ENCODE peak calls at places on chromosomes 5 and 9, in eight cellular contexts. A is CD4-positive, alpha-beta T cell; B is left cardiac atrium; I is activated naive CD8-positive, alpha-beta T cell treated with anti-CD3 and anti-CD28 coated beads, Interleukin-2, amount 50 U/mL, for 24 hours; Y is T-cell; V is iris pigment epithelial cell; X is GM20000; U is stromal cell of bone marrow. E is an unnamed sample.

GRCh38 chr5:65329266-65329665 is 152.5 kb downstream of the ADAMTS6 start:
- DNase-seq in Y (no peak), B (no peak), X (no peak), A (no peak), I (no peak), U (peak; percentile 28), V (peak; percentile 73), E (no peak)

GRCh38 chr5:109962882-109963603 is 273.3 kb downstream of the MAN2A1 start:
- DNase-seq in B (no peak), A (no peak), Y (no peak), I (no peak), X (no peak), V (no peak), U (no peak), E (no peak)

GRCh38 chr5:58459276-58459859 is 518 bp downstream of the PLK2 start:
- DNase-seq in U (no peak), B (peak; percentile 40), A (peak; percentile 11), Y (peak; percentile 26), V (peak; percentile 50), I (peak; percentile 19), X (peak; percentile 7), E (no peak)

GRCh38 chr9:37693265-37693664 is 42.5 kb downstream of the FRMPD1 start:
- DNase-seq in U (no peak), I (no peak), Y (no peak), V (peak; percentile 5), A (no peak), B (no peak), X (no peak), E (no peak)

GRCh38 chr5:1265026-1265425 is 29.8 kb downstream of the TERT start:
- DNase-seq in Y (no peak), V (no peak), I (no peak), A (no peak), U (no peak), X (no peak), B (no peak), E (no peak)

GRCh38 chr5:106640511-106640910 is 1030.2 kb downstream of the EFNA5 start:
- DNase-seq in X (no peak), I (no peak), B (no peak), V (no peak), Y (no peak), A (no peak), U (no peak), E (no peak)

GRCh38 chr5:168140256-168140655 is 151.2 kb upstream of the WWC1 start:
- DNase-seq in Y (no peak), V (no peak), U (no peak), X (no peak), B (no peak), A (no peak), I (no peak), E (no peak)

GRCh38 chr5:128081111-128081865 is 2.3 kb upstream of the SLC12A2 start:
- DNase-seq in I (no peak), B (no peak), U (no peak), V (no peak), Y (no peak), A (no peak), X (no peak), E (no peak)

GRCh38 chr5:150065346-150065745 is 21.0 kb downstream of the CSF1R start:
- DNase-seq in I (no peak), A (no peak), V (peak; percentile 78), X (no peak), Y (no peak), U (peak; percentile 63), B (peak; percentile 53), E (no peak)

E was measured in C1 segment of cervical spinal cord.